ENCODE peak calls at places on chromosomes 13 and 19, in ten cellular contexts. One of them, this sample, is unnamed.

GRCh38 chr13:112855859-112856258 is 113.2 kb upstream of the MCF2L start:
- DNase-seq in astrocyte of the spinal cord: no peak
- DNase-seq in cardiac muscle cell: no peak
- DNase-seq in tibial artery: no peak
- DNase-seq in epithelial cell of esophagus: no peak
- DNase-seq in SK-N-SH: no peak
- DNase-seq in lung: no peak
- DNase-seq in fibroblast of mammary gland: no peak
- DNase-seq in testis: no peak
- DNase-seq in HFF-Myc: no peak
- DNase-seq in this sample: no peak

GRCh38 chr19:46717034-46717715 is at the start of gene PRKD2:
- DNase-seq in lung: peak
- DNase-seq in astrocyte of the spinal cord: peak
- DNase-seq in SK-N-SH: peak
- DNase-seq in tibial artery: peak
- DNase-seq in fibroblast of mammary gland: peak
- DNase-seq in testis: peak
- DNase-seq in HFF-Myc: no peak
- DNase-seq in epithelial cell of esophagus: peak
- DNase-seq in cardiac muscle cell: peak
- DNase-seq in this sample: peak

GRCh38 chr13:112065521-112065866 is 1.5 kb upstream of the SOX1 start:
- DNase-seq in HFF-Myc: no peak
- DNase-seq in SK-N-SH: no peak
- DNase-seq in fibroblast of mammary gland: no peak
- DNase-seq in astrocyte of the spinal cord: no peak
- DNase-seq in lung: no peak
- DNase-seq in cardiac muscle cell: no peak
- DNase-seq in epithelial cell of esophagus: no peak
- DNase-seq in tibial artery: no peak
- DNase-seq in testis: no peak
- DNase-seq in this sample: no peak

GRCh38 chr19:2648528-2648937 is 54.0 kb downstream of the GNG7 start:
- DNase-seq in SK-N-SH: peak
- DNase-seq in cardiac muscle cell: peak
- DNase-seq in tibial artery: peak
- DNase-seq in testis: peak
- DNase-seq in epithelial cell of esophagus: peak
- DNase-seq in HFF-Myc: peak
- DNase-seq in fibroblast of mammary gland: peak
- DNase-seq in astrocyte of the spinal cord: peak
- DNase-seq in lung: peak
- DNase-seq in this sample: peak

GRCh38 chr13:105545811-105546210 is 989.7 kb downstream of the EFNB2 start:
- DNase-seq in fibroblast of mammary gland: no peak
- DNase-seq in HFF-Myc: no peak
- DNase-seq in testis: no peak
- DNase-seq in lung: no peak
- DNase-seq in astrocyte of the spinal cord: no peak
- DNase-seq in cardiac muscle cell: no peak
- DNase-seq in tibial artery: no peak
- DNase-seq in SK-N-SH: no peak
- DNase-seq in epithelial cell of esophagus: no peak
- DNase-seq in this sample: no peak

GRCh38 chr13:80171096-80171495 is 169.8 kb downstream of the SPRY2 start:
- DNase-seq in testis: no peak
- DNase-seq in cardiac muscle cell: no peak
- DNase-seq in lung: no peak
- DNase-seq in epithelial cell of esophagus: peak
- DNase-seq in fibroblast of mammary gland: no peak
- DNase-seq in tibial artery: no peak
- DNase-seq in astrocyte of the spinal cord: no peak
- DNase-seq in SK-N-SH: no peak
- DNase-seq in HFF-Myc: no peak
- DNase-seq in this sample: no peak

GRCh38 chr13:111060237-111060919 is 54.7 kb upstream of the ARHGEF7 start:
- DNase-seq in epithelial cell of esophagus: no peak
- DNase-seq in fibroblast of mammary gland: no peak
- DNase-seq in tibial artery: no peak
- DNase-seq in astrocyte of the spinal cord: no peak
- DNase-seq in HFF-Myc: no peak
- DNase-seq in SK-N-SH: no peak
- DNase-seq in cardiac muscle cell: no peak
- DNase-seq in lung: no peak
- DNase-seq in testis: no peak
- DNase-seq in this sample: no peak

GRCh38 chr13:113926301-113926761 is 47.5 kb downstream of the C13orf46 start:
- DNase-seq in SK-N-SH: no peak
- DNase-seq in HFF-Myc: no peak
- DNase-seq in lung: no peak
- DNase-seq in testis: peak
- DNase-seq in cardiac muscle cell: no peak
- DNase-seq in astrocyte of the spinal cord: no peak
- DNase-seq in epithelial cell of esophagus: peak
- DNase-seq in tibial artery: peak
- DNase-seq in fibroblast of mammary gland: peak
- DNase-seq in this sample: no peak

GRCh38 chr19:51192689-51193088 is 32.2 kb upstream of the CD33 start:
- DNase-seq in fibroblast of mammary gland: no peak
- DNase-seq in cardiac muscle cell: no peak
- DNase-seq in HFF-Myc: no peak
- DNase-seq in astrocyte of the spinal cord: no peak
- DNase-seq in epithelial cell of esophagus: no peak
- DNase-seq in testis: no peak
- DNase-seq in SK-N-SH: no peak
- DNase-seq in lung: no peak
- DNase-seq in tibial artery: no peak
- DNase-seq in this sample: no peak

GRCh38 chr19:8389891-8390616 is at the start of gene RAB11B:
- DNase-seq in epithelial cell of esophagus: peak
- DNase-seq in testis: peak
- DNase-seq in tibial artery: peak
- DNase-seq in astrocyte of the spinal cord: peak
- DNase-seq in fibroblast of mammary gland: peak
- DNase-seq in lung: peak
- DNase-seq in SK-N-SH: peak
- DNase-seq in HFF-Myc: peak
- DNase-seq in cardiac muscle cell: peak
- DNase-seq in this sample: peak

GRCh38 chr19:45243144-45243732 is 2.0 kb downstream of the EXOC3L2 start:
- DNase-seq in fibroblast of mammary gland: no peak
- DNase-seq in epithelial cell of esophagus: no peak
- DNase-seq in SK-N-SH: no peak
- DNase-seq in astrocyte of the spinal cord: no peak
- DNase-seq in lung: no peak
- DNase-seq in testis: no peak
- DNase-seq in cardiac muscle cell: no peak
- DNase-seq in HFF-Myc: no peak
- DNase-seq in tibial artery: no peak
- DNase-seq in this sample: no peak
- TF ChIP-seq CTCF in fibroblast of mammary gland: no peak
- TF ChIP-seq CTCF in epithelial cell of esophagus: no peak
- TF ChIP-seq CTCF in SK-N-SH: no peak
- TF ChIP-seq CTCF in astrocyte of the spinal cord: no peak
- TF ChIP-seq CTCF in lung: no peak
- TF ChIP-seq CTCF in testis: no peak
- TF ChIP-seq CTCF in cardiac muscle cell: no peak
- TF ChIP-seq CTCF in HFF-Myc: no peak
- TF ChIP-seq CTCF in tibial artery: no peak
- TF ChIP-seq CTCF in this sample: no peak

GRCh38 chr13:109818136-109818535 is 31.8 kb upstream of the IRS2 start:
- DNase-seq in epithelial cell of esophagus: peak
- DNase-seq in cardiac muscle cell: no peak
- DNase-seq in tibial artery: no peak
- DNase-seq in fibroblast of mammary gland: no peak
- DNase-seq in SK-N-SH: no peak
- DNase-seq in lung: no peak
- DNase-seq in HFF-Myc: no peak
- DNase-seq in testis: no peak
- DNase-seq in astrocyte of the spinal cord: no peak
- DNase-seq in this sample: no peak

GRCh38 chr13:109813663-109814062 is 27.3 kb upstream of the IRS2 start:
- DNase-seq in astrocyte of the spinal cord: no peak
- DNase-seq in HFF-Myc: no peak
- DNase-seq in fibroblast of mammary gland: no peak
- DNase-seq in testis: no peak
- DNase-seq in cardiac muscle cell: no peak
- DNase-seq in epithelial cell of esophagus: no peak
- DNase-seq in SK-N-SH: no peak
- DNase-seq in tibial artery: no peak
- DNase-seq in lung: no peak
- DNase-seq in this sample: no peak

GRCh38 chr13:109816979-109817275 is 30.5 kb upstream of the IRS2 start:
- DNase-seq in lung: no peak
- DNase-seq in tibial artery: no peak
- DNase-seq in testis: no peak
- DNase-seq in SK-N-SH: no peak
- DNase-seq in cardiac muscle cell: no peak
- DNase-seq in fibroblast of mammary gland: peak
- DNase-seq in HFF-Myc: no peak
- DNase-seq in epithelial cell of esophagus: no peak
- DNase-seq in astrocyte of the spinal cord: peak
- DNase-seq in this sample: no peak

GRCh38 chr13:109816112-109816978 is 30.0 kb upstream of the IRS2 start:
- DNase-seq in epithelial cell of esophagus: peak
- DNase-seq in HFF-Myc: peak
- DNase-seq in SK-N-SH: no peak
- DNase-seq in tibial artery: no peak
- DNase-seq in lung: no peak
- DNase-seq in astrocyte of the spinal cord: no peak
- DNase-seq in cardiac muscle cell: no peak
- DNase-seq in fibroblast of mammary gland: peak
- DNase-seq in testis: no peak
- DNase-seq in this sample: no peak

DNA sequence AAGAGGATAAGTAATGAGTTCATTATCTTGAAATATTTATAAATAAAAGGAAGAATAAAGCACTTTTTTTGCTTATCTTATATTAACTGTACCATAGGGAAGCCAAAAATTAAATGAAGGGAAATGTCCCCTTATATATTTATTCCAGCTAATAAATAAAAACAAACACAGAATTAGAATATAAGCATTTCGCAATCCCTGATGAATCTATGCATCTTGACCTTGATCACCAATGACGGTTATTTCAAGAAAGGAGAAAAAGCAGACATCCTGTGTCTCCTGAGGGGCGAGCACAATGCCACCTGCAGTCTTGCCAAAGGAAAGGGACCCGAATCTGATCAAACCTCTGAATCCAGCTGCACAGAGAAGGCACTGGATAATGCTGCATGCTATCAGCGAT is 29.3 kb upstream of the IRS2 start:
- DNase-seq in fibroblast of mammary gland: no peak
- DNase-seq in astrocyte of the spinal cord: no peak
- DNase-seq in epithelial cell of esophagus: no peak
- DNase-seq in HFF-Myc: no peak
- DNase-seq in lung: no peak
- DNase-seq in tibial artery: no peak
- DNase-seq in testis: no peak
- DNase-seq in cardiac muscle cell: no peak
- DNase-seq in SK-N-SH: no peak
- DNase-seq in this sample: no peak
- TF ChIP-seq CTCF in fibroblast of mammary gland: no peak
- TF ChIP-seq CTCF in astrocyte of the spinal cord: no peak
- TF ChIP-seq CTCF in epithelial cell of esophagus: no peak
- TF ChIP-seq CTCF in HFF-Myc: no peak
- TF ChIP-seq CTCF in lung: no peak
- TF ChIP-seq CTCF in tibial artery: no peak
- TF ChIP-seq CTCF in testis: no peak
- TF ChIP-seq CTCF in cardiac muscle cell: no peak
- TF ChIP-seq CTCF in SK-N-SH: no peak
- TF ChIP-seq CTCF in this sample: no peak

DNA sequence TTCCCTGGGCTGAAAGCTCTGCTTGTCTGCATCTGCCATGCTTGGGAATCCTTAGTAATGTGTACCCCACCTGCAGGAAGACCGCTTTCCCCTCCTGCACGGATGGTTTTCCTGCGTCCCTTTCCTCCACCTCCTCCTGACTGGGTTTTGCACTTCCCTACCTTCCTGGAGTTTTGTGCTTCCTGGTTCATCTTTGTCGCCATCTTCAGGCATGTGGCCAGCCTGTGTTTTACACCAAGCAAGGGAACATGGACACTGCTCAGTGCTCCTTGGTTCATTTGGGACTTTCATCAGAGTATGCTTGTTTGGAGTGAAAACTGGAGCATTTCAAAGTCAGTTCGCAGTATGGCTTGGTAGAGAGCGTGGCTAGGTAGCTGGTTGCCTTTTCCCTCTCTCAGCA is 30.7 kb downstream of the ERICH6B start:
- DNase-seq in testis: no peak
- DNase-seq in epithelial cell of esophagus: peak
- DNase-seq in HFF-Myc: no peak
- DNase-seq in tibial artery: no peak
- DNase-seq in SK-N-SH: no peak
- DNase-seq in astrocyte of the spinal cord: no peak
- DNase-seq in cardiac muscle cell: peak
- DNase-seq in fibroblast of mammary gland: peak
- DNase-seq in lung: no peak
- DNase-seq in this sample: no peak
- TF ChIP-seq CTCF in testis: no peak
- TF ChIP-seq CTCF in epithelial cell of esophagus: peak
- TF ChIP-seq CTCF in HFF-Myc: peak
- TF ChIP-seq CTCF in tibial artery: no peak
- TF ChIP-seq CTCF in SK-N-SH: no peak
- TF ChIP-seq CTCF in astrocyte of the spinal cord: peak
- TF ChIP-seq CTCF in cardiac muscle cell: no peak
- TF ChIP-seq CTCF in fibroblast of mammary gland: peak
- TF ChIP-seq CTCF in lung: no peak
- TF ChIP-seq CTCF in this sample: no peak

GRCh38 chr13:49560270-49561063 is 24.9 kb downstream of the RCBTB1 start:
- DNase-seq in tibial artery: no peak
- DNase-seq in testis: peak
- DNase-seq in epithelial cell of esophagus: peak
- DNase-seq in cardiac muscle cell: peak
- DNase-seq in astrocyte of the spinal cord: peak
- DNase-seq in SK-N-SH: no peak
- DNase-seq in lung: no peak
- DNase-seq in HFF-Myc: no peak
- DNase-seq in fibroblast of mammary gland: no peak
- DNase-seq in this sample: no peak
- TF ChIP-seq CTCF in tibial artery: no peak
- TF ChIP-seq CTCF in testis: no peak
- TF ChIP-seq CTCF in epithelial cell of esophagus: peak
- TF ChIP-seq CTCF in cardiac muscle cell: peak
- TF ChIP-seq CTCF in astrocyte of the spinal cord: peak
- TF ChIP-seq CTCF in SK-N-SH: no peak
- TF ChIP-seq CTCF in lung: no peak
- TF ChIP-seq CTCF in HFF-Myc: no peak
- TF ChIP-seq CTCF in fibroblast of mammary gland: no peak
- TF ChIP-seq CTCF in this sample: no peak

DNA sequence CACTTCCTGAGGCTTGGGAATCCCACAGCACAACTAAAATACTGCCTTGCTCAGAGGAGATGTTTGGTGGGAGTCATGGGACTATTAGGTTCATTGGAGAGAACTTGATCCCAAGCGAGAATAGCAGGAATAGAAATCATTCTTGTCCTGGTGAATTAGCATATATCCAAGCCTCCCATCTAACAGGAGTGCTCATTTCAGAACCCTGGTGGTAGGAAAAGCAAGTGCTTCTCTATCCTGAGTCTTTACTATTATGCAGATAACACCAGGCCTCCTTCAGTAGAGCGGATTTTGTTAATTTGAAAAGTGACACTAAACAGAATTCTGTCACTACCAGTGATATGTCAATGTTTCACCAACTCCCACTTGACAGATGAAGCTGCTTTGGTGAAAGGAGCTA is 199.5 kb downstream of the ATP8A2 start:
- DNase-seq in cardiac muscle cell: no peak
- DNase-seq in lung: no peak
- DNase-seq in astrocyte of the spinal cord: no peak
- DNase-seq in fibroblast of mammary gland: no peak
- DNase-seq in HFF-Myc: no peak
- DNase-seq in epithelial cell of esophagus: no peak
- DNase-seq in testis: no peak
- DNase-seq in SK-N-SH: no peak
- DNase-seq in tibial artery: no peak
- DNase-seq in this sample: no peak
- TF ChIP-seq CTCF in cardiac muscle cell: no peak
- TF ChIP-seq CTCF in lung: no peak
- TF ChIP-seq CTCF in astrocyte of the spinal cord: peak
- TF ChIP-seq CTCF in fibroblast of mammary gland: no peak
- TF ChIP-seq CTCF in HFF-Myc: no peak
- TF ChIP-seq CTCF in epithelial cell of esophagus: no peak
- TF ChIP-seq CTCF in testis: no peak
- TF ChIP-seq CTCF in SK-N-SH: no peak
- TF ChIP-seq CTCF in tibial artery: no peak
- TF ChIP-seq CTCF in this sample: no peak